ENCODE peak calls at places on chromosome 9, in seven cellular contexts. O, D, W, T, U, K and X are unnamed samples.

GRCh38 chr9:136714096-136714875 is 1.9 kb downstream of the DIPK1B start:
- DNase-seq in O (no peak), D (no peak), W (no peak), T (no peak), U (no peak), K (peak), X (no peak)

GRCh38 chr9:135219676-135220600 is 132.5 kb downstream of the OLFM1 start:
- DNase-seq in O (no peak), D (no peak), W (no peak), T (no peak), U (no peak), K (peak), X (no peak)

GRCh38 chr9:132069046-132069898 is 10.4 kb downstream of the MED27 start:
- DNase-seq in O (peak), D (peak), W (no peak), T (no peak), U (peak), K (no peak), X (no peak)

GRCh38 chr9:84955155-84955554 is 285.6 kb downstream of the NTRK2 start:
- DNase-seq in O (no peak), D (no peak), W (no peak), T (no peak), U (no peak), K (no peak), X (no peak)

GRCh38 chr9:79663299-79663698 is 91.5 kb downstream of the TLE4 start:
- DNase-seq in O (peak), D (no peak), W (peak), T (no peak), U (peak), K (no peak), X (no peak)

GRCh38 chr9:135215571-135216161 is 128.2 kb downstream of the OLFM1 start:
- DNase-seq in O (no peak), D (peak), W (no peak), T (no peak), U (no peak), K (peak), X (no peak)

GRCh38 chr9:127506814-127507750 is 55.8 kb downstream of the LRSAM1 start:
- DNase-seq in O (peak), D (peak), W (no peak), T (no peak), U (peak), K (no peak), X (no peak)

GRCh38 chr9:21811914-21812313 is 9.5 kb downstream of the MTAP start:
- DNase-seq in O (no peak), D (no peak), W (no peak), T (no peak), U (no peak), K (no peak), X (no peak)

GRCh38 chr9:129506892-129507291 is 114.0 kb downstream of the C9orf50 start:
- DNase-seq in O (peak), D (peak), W (no peak), T (no peak), U (peak), K (no peak), X (no peak)

GRCh38 chr9:89730715-89731114 is 125.9 kb downstream of the GADD45G start:
- DNase-seq in O (no peak), D (no peak), W (no peak), T (no peak), U (no peak), K (no peak), X (no peak)

GRCh38 chr9:78971505-78971904 is 600.3 kb upstream of the TLE4 start:
- DNase-seq in O (no peak), D (no peak), W (no peak), T (no peak), U (no peak), K (no peak), X (no peak)

GRCh38 chr9:21967169-21967568 is 27.0 kb downstream of the CDKN2A start:
- DNase-seq in O (no peak), D (no peak), W (peak), T (no peak), U (no peak), K (no peak), X (no peak)

GRCh38 chr9:87711857-87712800 is 13.8 kb upstream of the CTSL start:
- DNase-seq in O (peak), D (peak), W (no peak), T (no peak), U (peak), K (no peak), X (no peak)

GRCh38 chr9:133604214-133604613 is 5.0 kb downstream of the FAM163B start:
- DNase-seq in O (no peak), D (peak), W (no peak), T (no peak), U (no peak), K (no peak), X (peak)
- TF ChIP-seq CTCF in O (no peak), D (no peak), W (peak), T (no peak), U (no peak), K (no peak), X (no peak)

GRCh38 chr9:7342229-7342628 is 457.3 kb downstream of the DMAC1 start:
- DNase-seq in O (peak), D (peak), W (no peak), T (no peak), U (no peak), K (no peak), X (no peak)
- TF ChIP-seq CTCF in O (peak), D (peak), W (peak), T (no peak), U (peak), K (peak), X (no peak)

GRCh38 chr9:125768803-125769202 is 21.6 kb downstream of the PBX3 start:
- DNase-seq in O (no peak), D (no peak), W (no peak), T (no peak), U (no peak), K (no peak), X (no peak)
- TF ChIP-seq CTCF in O (no peak), D (no peak), W (no peak), T (no peak), U (no peak), K (no peak), X (no peak)

DNA sequence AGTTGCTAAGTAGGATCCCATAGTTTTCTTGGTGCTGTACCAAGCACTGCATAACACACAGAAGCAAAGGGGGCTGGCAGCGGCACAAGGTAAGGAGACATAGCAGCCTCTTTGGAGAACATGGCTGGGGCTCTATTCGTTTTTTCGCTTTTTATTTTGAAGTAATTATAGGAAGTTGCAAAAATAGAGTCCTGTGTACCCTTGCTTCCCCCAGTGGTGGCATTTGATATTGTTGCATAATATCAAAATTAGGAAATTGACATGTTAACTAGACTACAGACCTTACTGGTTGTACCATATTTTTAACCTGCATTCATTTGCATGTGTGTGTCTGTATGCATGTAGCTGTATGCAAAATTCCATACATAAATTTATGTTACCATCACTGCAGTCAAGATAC is 6.6 kb upstream of the UBQLN1 start:
- DNase-seq in O (peak), D (no peak), W (no peak), T (no peak), U (no peak), K (no peak), X (no peak)
- TF ChIP-seq CTCF in O (peak), D (peak), W (peak), T (peak), U (peak), K (peak), X (peak)